ENCODE peak calls at places on chromosomes 6 and 20, in five cellular contexts. I is body of pancreas, D is PC-3, X is suprapubic skin, A is MM.1S. G is an unnamed sample.
A peak's percentile ranks its signal among the peaks of the same experiment; 100 is the strongest.

GRCh38 chr20:2470051-2470431 is 548 bp downstream of the SNRPB start:
- DNase-seq in A (peak; percentile 53), D (peak; percentile 48), I (peak; percentile 34), X (peak; percentile 69), G (peak; percentile 70)

GRCh38 chr6:85362652-85363310 is 87.1 kb upstream of the NT5E start:
- DNase-seq in D (peak; percentile 48), A (no peak), X (no peak), I (no peak), G (no peak)

GRCh38 chr20:38497246-38497645 is 24.6 kb downstream of the RALGAPB start:
- DNase-seq in D (no peak), A (no peak), X (no peak), I (no peak), G (no peak)

GRCh38 chr6:137512768-137513605 is 18.8 kb upstream of the OLIG3 start:
- DNase-seq in D (no peak), X (no peak), I (no peak), A (no peak), G (no peak)

GRCh38 chr6:111552241-111552744 is 53.4 kb downstream of the TRAF3IP2 start:
- DNase-seq in D (peak; percentile 25), I (peak; percentile 75), A (no peak), X (no peak), G (no peak)

GRCh38 chr6:135750081-135750480 is 101.4 kb upstream of the PDE7B start:
- DNase-seq in A (no peak), X (no peak), I (no peak), D (no peak), G (no peak)

GRCh38 chr6:14454467-14454763 is 336.8 kb downstream of the CD83 start:
- DNase-seq in X (no peak), D (no peak), A (no peak), I (no peak), G (peak; percentile 46)

GRCh38 chr6:134303903-134304302 is 14.0 kb downstream of the SGK1 start:
- DNase-seq in X (no peak), I (no peak), A (no peak), D (no peak), G (no peak)

GRCh38 chr6:131825946-131826345 is 18.1 kb downstream of the ENPP1 start:
- DNase-seq in I (no peak), D (peak; percentile 56), A (no peak), X (no peak), G (no peak)

GRCh38 chr6:138287144-138287955 is 69.1 kb upstream of the PBOV1 start:
- DNase-seq in D (peak; percentile 63), X (no peak), A (peak; percentile 66), I (peak; percentile 81), G (peak; percentile 26)

GRCh38 chr20:38452880-38453624 is 17.9 kb upstream of the SNHG17 start:
- DNase-seq in A (no peak), D (peak; percentile 78), I (no peak), X (no peak), G (no peak)

GRCh38 chr6:164692772-164693171 is 616.6 kb downstream of the C6orf118 start:
- DNase-seq in D (no peak), I (no peak), A (no peak), X (no peak), G (no peak)

GRCh38 chr20:31484001-31484400 is 8.9 kb downstream of the REM1 start:
- DNase-seq in A (no peak), X (no peak), I (no peak), D (no peak), G (no peak)

GRCh38 chr20:49320460-49320859 is 42.6 kb upstream of the ZNFX1 start:
- DNase-seq in X (no peak), A (no peak), D (peak; percentile 72), I (no peak), G (no peak)

GRCh38 chr6:130466052-130466743 is 100.4 kb downstream of the TMEM200A start:
- DNase-seq in A (no peak), I (no peak), X (no peak), D (peak; percentile 18), G (no peak)

GRCh38 chr6:49913656-49914055 is 47.3 kb upstream of the CRISP1 start:
- DNase-seq in X (no peak), D (peak; percentile 13), I (no peak), A (no peak), G (no peak)

GRCh38 chr20:56373942-56374341 is 15.2 kb downstream of the FAM210B start:
- DNase-seq in A (no peak), I (no peak), X (no peak), D (peak; percentile 96), G (no peak)

GRCh38 chr6:144093236-144093635 is 2.1 kb downstream of the SF3B5 start:
- DNase-seq in I (no peak), D (no peak), A (no peak), X (no peak), G (no peak)

GRCh38 chr6:134515976-134516375 is 198.1 kb upstream of the SGK1 start:
- DNase-seq in D (no peak), I (no peak), A (no peak), X (no peak), G (no peak)

GRCh38 chr20:51220293-51220706 is 197.4 kb upstream of the KCNG1 start:
- DNase-seq in A (no peak), I (peak; percentile 23), X (no peak), D (peak; percentile 65), G (peak; percentile 11)

GRCh38 chr20:37786043-37786442 is 92.2 kb downstream of the CTNNBL1 start:
- DNase-seq in A (no peak), I (no peak), D (no peak), X (no peak), G (no peak)

GRCh38 chr6:132669690-132670291 is 10.8 kb upstream of the TAAR1 start:
- DNase-seq in D (peak; percentile 64), X (no peak), A (peak; percentile 56), I (no peak), G (peak; percentile 22)

GRCh38 chr6:19268117-19268516 is 569.1 kb upstream of the ID4 start:
- DNase-seq in D (peak; percentile 86), X (no peak), A (no peak), I (no peak), G (no peak)

GRCh38 chr20:49675368-49676151 is 38.1 kb downstream of the B4GALT5 start:
- DNase-seq in A (peak; percentile 69), D (peak; percentile 93), X (no peak), I (no peak), G (no peak)

GRCh38 chr6:16876201-16876600 is 114.9 kb upstream of the ATXN1 start:
- DNase-seq in D (no peak), X (no peak), A (no peak), I (no peak), G (no peak)

GRCh38 chr6:24749292-24749691 is 25.4 kb upstream of the GMNN start:
- DNase-seq in D (no peak), A (no peak), I (no peak), X (no peak), G (no peak)

GRCh38 chr20:45377191-45377775 is 842 bp downstream of the TP53TG5 start:
- DNase-seq in I (no peak), D (no peak), X (no peak), A (no peak), G (no peak)

GRCh38 chr6:63923139-63923739 is 287.6 kb downstream of the PHF3 start:
- DNase-seq in A (peak; percentile 60), D (peak; percentile 55), I (no peak), X (no peak), G (peak; percentile 6)

GRCh38 chr6:81997091-81997926 is 244.8 kb upstream of the TENT5A start:
- DNase-seq in D (peak; percentile 86), A (no peak), X (no peak), I (no peak), G (no peak)
- H3K4me1 ChIP-seq in D (peaks cover 41% of the 10 kb centered on the region), A (no peaks in the 10 kb centered on the region), X (peaks cover 24% of the 10 kb centered on the region), I (no peaks in the 10 kb centered on the region), G (no peaks in the 10 kb centered on the region)

DNA sequence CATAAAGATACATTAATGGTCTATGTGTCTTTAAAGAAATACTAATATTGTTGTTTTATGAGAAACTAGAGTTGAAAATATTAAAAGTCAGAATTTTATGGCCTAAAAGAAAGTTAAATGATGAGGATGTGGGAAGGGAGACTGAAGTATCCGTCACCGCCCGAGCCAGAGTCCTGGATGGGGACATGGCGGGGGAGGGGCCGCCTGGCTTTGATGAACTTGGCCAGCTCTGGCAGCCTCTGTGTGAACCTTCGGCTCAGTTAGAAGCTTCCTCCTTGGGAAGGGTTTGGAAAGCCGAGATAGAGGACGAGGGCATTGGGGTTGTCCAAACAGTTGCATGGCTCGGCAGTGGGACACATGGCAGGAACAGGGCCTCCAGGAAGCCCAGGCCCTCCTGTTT is 6.8 kb upstream of the RBBP8NL start:
- DNase-seq in A (no peak), D (no peak), I (no peak), X (no peak), G (no peak)
- H3K27me3 ChIP-seq in A (peaks cover 100% of the 10 kb centered on the region), D (peaks cover 7% of the 10 kb centered on the region), I (no peaks in the 10 kb centered on the region), X (peaks cover 45% of the 10 kb centered on the region), G (peaks cover 4% of the 10 kb centered on the region)

DNA sequence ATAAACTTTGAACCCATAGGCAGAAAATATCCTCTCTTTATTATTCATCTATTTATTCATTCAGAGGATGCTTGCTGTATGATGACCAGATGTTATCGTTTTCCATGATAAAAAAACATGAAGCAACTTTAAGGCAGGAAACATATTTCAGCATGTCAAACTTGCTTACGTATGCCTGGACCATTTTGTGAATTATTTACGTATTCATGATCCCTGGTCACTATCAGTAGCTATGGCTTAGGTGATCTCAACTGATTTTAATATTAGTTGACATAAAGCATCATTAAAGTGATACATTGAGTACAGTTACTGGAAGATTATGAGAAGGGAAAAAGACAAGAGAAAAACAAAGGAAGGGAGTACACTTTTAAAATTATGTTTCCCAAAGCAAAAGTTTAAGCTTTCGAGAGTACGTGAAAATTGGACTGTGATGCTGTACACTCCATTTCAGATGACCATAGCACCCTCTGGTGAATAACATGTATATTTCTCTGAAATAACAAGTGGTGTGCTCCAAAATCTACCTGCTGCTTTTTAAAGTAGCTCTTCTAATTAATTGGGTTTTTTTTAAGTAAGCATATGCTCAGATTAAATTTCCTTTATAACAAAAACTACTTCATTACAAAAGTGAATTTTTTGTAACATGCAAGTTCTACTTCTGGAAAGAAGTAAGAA is 215.1 kb upstream of the HSF2 start:
- DNase-seq in X (no peak), I (no peak), A (no peak), D (peak; percentile 19), G (no peak)
- H3K4me3 ChIP-seq in X (no peak overlapping the region), I (no peak overlapping the region), A (no peak overlapping the region), D (no peak overlapping the region), G (no peak overlapping the region)

GRCh38 chr20:4875578-4876067 is 125.7 kb downstream of the SLC23A2 start:
- DNase-seq in X (no peak), A (no peak), I (no peak), D (no peak), G (no peak)
- H3K4me1 ChIP-seq in X (no peaks in the 10 kb centered on the region), A (no peaks in the 10 kb centered on the region), I (no peaks in the 10 kb centered on the region), D (peaks cover 2% of the 10 kb centered on the region), G (no peaks in the 10 kb centered on the region)

GRCh38 chr6:10409766-10410209 is 5.1 kb downstream of the TFAP2A start:
- DNase-seq in X (no peak), A (no peak), I (no peak), D (no peak), G (no peak)
- H3K27me3 ChIP-seq in X (peaks cover 64% of the 10 kb centered on the region), A (no peaks in the 10 kb centered on the region), I (no peaks in the 10 kb centered on the region), D (no peaks in the 10 kb centered on the region), G (peaks cover 23% of the 10 kb centered on the region)

G was measured in CD4-positive, alpha-beta memory T cell.